ENCODE peak calls at places on chromosomes 5 and 9, in five cellular contexts. H, B, T, G and X are unnamed samples.

GRCh38 chr5:136061630-136062381 is 33.0 kb downstream of the TGFBI start:
- DNase-seq in H (no peak), B (no peak), T (no peak), G (no peak), X (no peak)

GRCh38 chr5:135398855-135399837 is at the start of gene MACROH2A1:
- DNase-seq in B (peak), G (peak), H (peak), T (peak), X (peak)

GRCh38 chr9:4315582-4316215 is 15.8 kb upstream of the GLIS3 start:
- DNase-seq in G (peak), T (peak), B (peak), H (peak), X (peak)

GRCh38 chr9:118395415-118395814 is 691.2 kb downstream of the TLR4 start:
- DNase-seq in T (no peak), H (no peak), B (no peak), G (no peak), X (no peak)

GRCh38 chr5:132496631-132497487 is 6.3 kb upstream of the IRF1 start:
- DNase-seq in G (peak), B (peak), H (peak), T (peak), X (peak)

GRCh38 chr9:108271646-108272349 is 584.0 kb downstream of the ACTL7B start:
- DNase-seq in B (no peak), G (peak), H (no peak), T (no peak), X (no peak)

GRCh38 chr9:124616961-124617360 is 109.8 kb upstream of the NR5A1 start:
- DNase-seq in H (no peak), G (no peak), T (no peak), B (no peak), X (no peak)

GRCh38 chr9:136629001-136629878 is 33.5 kb upstream of the EGFL7 start:
- DNase-seq in T (no peak), G (no peak), B (no peak), H (peak), X (no peak)

GRCh38 chr9:72995131-72996024 is 42.5 kb upstream of the ALDH1A1 start:
- DNase-seq in G (no peak), B (no peak), T (no peak), H (no peak), X (no peak)

GRCh38 chr5:40518511-40518917 is 161.2 kb upstream of the PTGER4 start:
- DNase-seq in G (peak), B (no peak), H (no peak), T (no peak), X (peak)

GRCh38 chr5:162323471-162323870 is 255.9 kb downstream of the GABRG2 start:
- DNase-seq in B (no peak), H (no peak), T (no peak), G (peak), X (no peak)

GRCh38 chr5:181248277-181248676 is 4.6 kb upstream of the RACK1 start:
- DNase-seq in H (no peak), B (no peak), T (no peak), G (no peak), X (no peak)

GRCh38 chr5:177462021-177462670 is 11.3 kb downstream of the DBN1 start:
- DNase-seq in G (no peak), T (peak), B (no peak), H (peak), X (peak)

GRCh38 chr9:124180557-124180956 is 77.2 kb upstream of the NEK6 start:
- DNase-seq in H (no peak), G (no peak), T (no peak), B (no peak), X (no peak)

GRCh38 chr5:36660397-36661049 is 54.1 kb downstream of the SLC1A3 start:
- DNase-seq in H (no peak), T (no peak), B (no peak), G (no peak), X (no peak)

GRCh38 chr9:133874061-133874638 is 118.0 kb downstream of the VAV2 start:
- DNase-seq in G (peak), H (no peak), B (no peak), T (no peak), X (no peak)

GRCh38 chr5:170269579-170269978 is 28.0 kb downstream of the LCP2 start:
- DNase-seq in H (no peak), T (no peak), B (no peak), G (peak), X (peak)

GRCh38 chr5:133332732-133333024 is 279.7 kb downstream of the FSTL4 start:
- DNase-seq in G (no peak), B (no peak), H (no peak), T (no peak), X (peak)

GRCh38 chr9:137294684-137295312 is 7.3 kb downstream of the NRARP start:
- DNase-seq in G (peak), B (no peak), H (peak), T (peak), X (no peak)

GRCh38 chr5:128541385-128541784 is 3.3 kb upstream of the FBN2 start:
- DNase-seq in B (no peak), H (no peak), T (no peak), G (no peak), X (no peak)

GRCh38 chr5:119282628-119283027 is 73.2 kb upstream of the TNFAIP8 start:
- DNase-seq in B (no peak), T (no peak), G (no peak), H (no peak), X (no peak)

GRCh38 chr9:114409842-114410241 is 22.1 kb upstream of the AKNA start:
- DNase-seq in H (no peak), B (no peak), T (no peak), G (no peak), X (no peak)

GRCh38 chr5:89703799-89704198 is 705.8 kb downstream of the CETN3 start:
- DNase-seq in T (peak), H (no peak), G (peak), B (no peak), X (no peak)

GRCh38 chr9:12980482-12980881 is 205.7 kb downstream of the LURAP1L start:
- DNase-seq in B (no peak), H (no peak), G (no peak), T (no peak), X (no peak)

GRCh38 chr9:120873512-120873911 is 3.5 kb downstream of the PHF19 start:
- DNase-seq in H (peak), T (no peak), B (no peak), G (peak), X (no peak)

GRCh38 chr9:5630038-5630507 is 1.2 kb downstream of the RIC1 start:
- DNase-seq in B (no peak), T (no peak), G (peak), H (no peak), X (no peak)

GRCh38 chr5:61591859-61592258 is 259.8 kb downstream of the ZSWIM6 start:
- DNase-seq in T (no peak), B (no peak), H (no peak), G (no peak), X (no peak)

GRCh38 chr5:132053483-132053882 is 7.0 kb upstream of the IL3 start:
- DNase-seq in T (no peak), H (peak), G (no peak), B (no peak), X (no peak)

GRCh38 chr5:137487600-137487999 is 11.5 kb downstream of the SPOCK1 start:
- DNase-seq in H (no peak), T (no peak), G (peak), B (no peak), X (no peak)

GRCh38 chr9:71758785-71759184 is 9.5 kb downstream of the CEMIP2 start:
- DNase-seq in G (peak), T (no peak), H (no peak), B (no peak), X (no peak)

GRCh38 chr5:96729156-96729555 is 67.0 kb downstream of the CAST start:
- DNase-seq in G (peak), B (no peak), H (no peak), T (no peak), X (no peak)
- TF ChIP-seq CTCF in G (peak), B (peak), H (peak), T (no peak), X (peak)

DNA sequence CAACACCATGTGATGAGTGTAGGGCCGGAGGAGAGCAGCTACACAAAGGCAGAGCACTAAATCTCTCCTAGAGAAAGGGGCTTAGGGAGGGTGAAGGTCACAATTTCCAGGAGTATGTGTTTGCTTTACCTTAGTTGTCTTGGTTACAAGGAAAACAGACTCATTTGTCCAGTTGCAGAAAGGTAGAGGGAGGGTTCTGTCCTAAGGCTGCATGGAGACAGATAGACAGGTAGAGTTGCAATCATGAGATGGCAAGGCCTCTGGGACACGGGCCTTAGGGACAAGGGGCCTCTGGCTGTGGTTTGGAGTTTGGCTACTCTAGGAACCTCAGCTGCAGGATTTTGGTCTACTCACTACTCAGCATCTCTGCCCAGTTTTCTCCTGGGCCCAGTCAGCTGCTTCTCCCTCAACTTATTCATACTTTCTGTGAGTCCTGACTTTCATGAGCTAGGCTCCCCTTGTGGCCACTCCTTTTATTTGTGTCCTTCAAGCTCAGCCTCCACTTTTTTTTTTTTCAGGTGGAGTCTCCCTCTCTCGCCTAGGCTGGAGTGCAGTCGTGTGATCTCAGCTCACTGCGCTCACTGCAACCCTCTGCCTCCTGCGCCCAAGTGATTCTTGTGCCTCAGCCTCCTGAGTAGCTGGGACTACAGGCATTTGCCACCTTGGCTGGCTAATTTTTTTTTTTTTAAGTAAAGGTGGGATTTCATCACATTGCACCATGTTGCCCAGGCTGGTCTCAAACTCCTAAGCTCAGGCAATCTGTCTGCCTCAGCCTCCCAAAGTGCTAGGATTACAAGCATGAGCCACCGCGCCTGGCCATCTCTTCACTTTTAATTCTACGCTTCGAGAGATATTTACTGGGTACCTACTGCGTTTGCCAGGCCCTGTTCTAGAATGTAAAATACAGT is 76.6 kb downstream of the PTPDC1 start:
- DNase-seq in G (no peak), T (no peak), H (no peak), B (no peak), X (no peak)
- TF ChIP-seq CTCF in G (peak), T (peak), H (no peak), B (no peak), X (no peak)

DNA sequence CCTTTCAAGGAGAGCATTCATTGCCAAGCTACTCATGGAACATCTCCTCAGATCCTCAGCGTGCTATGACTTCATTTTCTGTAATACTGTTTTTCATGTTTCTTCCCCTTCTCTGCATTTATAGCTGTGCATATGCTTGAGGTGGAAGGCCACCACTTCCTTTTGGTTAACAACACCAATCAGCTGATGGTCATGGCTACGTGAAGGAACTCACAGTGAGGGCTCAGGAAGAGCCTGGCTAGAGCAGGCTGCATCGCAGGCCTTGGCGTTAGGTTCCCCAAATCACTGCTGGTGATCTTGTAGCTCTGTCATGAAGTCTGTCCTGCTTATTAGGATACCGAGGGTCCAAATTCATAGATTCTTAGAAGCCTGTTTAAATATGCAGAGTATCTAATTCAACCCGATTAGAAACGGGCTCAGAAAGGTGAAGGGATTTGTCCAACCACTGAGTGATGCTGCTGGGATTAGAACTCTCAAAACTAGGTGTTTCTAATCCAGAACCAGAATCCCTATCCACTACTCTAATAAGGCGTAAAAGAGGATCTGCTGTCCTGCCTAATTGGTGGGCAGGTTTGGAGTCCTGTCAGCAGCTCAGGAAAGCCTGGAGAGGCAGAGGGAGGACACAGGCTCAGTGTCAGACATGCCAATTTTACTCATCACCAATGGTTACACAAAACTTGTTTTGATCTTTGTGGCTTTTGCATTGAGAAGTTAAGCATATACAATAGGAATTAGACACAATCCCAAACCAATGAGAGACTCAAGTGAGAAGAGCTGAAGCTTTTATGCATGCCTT is 7.5 kb downstream of the SYK start:
- DNase-seq in G (no peak), H (no peak), B (no peak), T (no peak), X (no peak)
- TF ChIP-seq CTCF in G (no peak), H (no peak), B (no peak), T (no peak), X (no peak)

GRCh38 chr9:34929506-34930102 is 28.5 kb upstream of the PHF24 start:
- DNase-seq in G (peak), B (peak), H (no peak), T (peak), X (peak)
- TF ChIP-seq CTCF in G (peak), B (peak), H (peak), T (peak), X (peak)

GRCh38 chr9:127505396-127506116 is 54.2 kb downstream of the LRSAM1 start:
- DNase-seq in H (no peak), G (peak), B (peak), T (peak), X (peak)
- TF ChIP-seq CTCF in H (peak), G (peak), B (peak), T (peak), X (no peak)

DNA sequence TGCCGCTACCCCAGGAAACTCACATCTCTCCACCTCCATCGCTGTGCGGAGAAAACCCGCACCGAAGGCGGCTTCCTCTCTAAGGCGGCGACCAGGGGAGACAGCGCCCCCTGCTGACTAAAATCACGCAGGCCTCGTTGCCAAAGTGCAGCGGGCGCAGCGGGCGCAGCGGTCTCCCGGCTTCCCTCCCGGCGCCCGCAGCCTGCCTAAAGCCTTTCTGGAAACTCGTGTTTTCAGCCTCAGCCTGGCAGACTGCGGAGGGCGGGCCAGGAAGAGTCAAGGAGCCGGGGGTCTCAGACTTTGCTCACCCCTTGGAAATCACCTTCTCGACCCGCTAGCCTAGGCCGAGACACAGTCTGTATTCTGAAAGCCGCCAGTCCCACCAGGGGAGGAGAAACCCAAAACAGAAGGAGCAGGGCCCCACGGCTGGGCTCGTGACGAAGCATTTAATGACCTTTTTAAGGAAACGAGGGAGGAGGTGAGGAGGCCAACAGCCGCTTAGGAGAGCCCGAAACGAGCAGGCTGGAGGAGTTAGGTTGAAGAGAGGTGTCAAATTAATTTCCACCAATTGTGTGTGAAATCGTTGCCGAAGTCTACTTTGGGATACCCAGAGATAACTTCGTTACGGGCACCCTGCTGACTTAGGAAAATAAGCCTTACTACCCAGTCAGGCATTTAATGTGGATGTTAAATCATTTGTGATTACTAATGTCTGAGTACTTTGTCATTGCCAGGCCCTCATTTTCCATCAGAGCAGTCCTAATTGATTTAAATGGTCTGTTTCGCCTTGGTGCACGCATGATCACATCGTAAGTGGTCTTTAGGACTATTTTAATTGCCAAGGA is 7.3 kb upstream of the FOXB2 start:
- DNase-seq in B (peak), G (peak), H (no peak), T (peak), X (peak)
- TF ChIP-seq CTCF in B (peak), G (peak), H (peak), T (peak), X (peak)

DNA sequence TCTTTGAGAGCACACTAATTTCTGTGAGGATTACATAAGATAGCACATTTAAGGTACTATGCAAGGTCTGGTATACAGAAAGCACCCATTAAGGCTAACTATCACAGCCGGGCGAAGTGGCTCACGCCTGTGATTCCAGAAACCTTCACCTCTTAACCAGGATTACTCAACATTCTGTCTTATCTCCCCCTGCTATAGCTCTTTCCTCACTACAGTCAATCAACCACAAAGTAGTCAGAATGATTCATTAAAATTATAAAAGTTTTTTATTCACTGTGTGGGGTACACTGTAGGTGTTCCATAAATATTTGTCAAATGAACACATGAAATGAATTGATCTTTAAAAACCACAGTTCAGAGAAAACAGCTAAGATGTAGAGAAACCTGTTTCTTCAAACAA is 48.7 kb downstream of the CHD1 start:
- DNase-seq in T (no peak), H (no peak), B (no peak), G (peak), X (peak)
- TF ChIP-seq CTCF in T (no peak), H (no peak), B (no peak), G (no peak), X (no peak)

DNA sequence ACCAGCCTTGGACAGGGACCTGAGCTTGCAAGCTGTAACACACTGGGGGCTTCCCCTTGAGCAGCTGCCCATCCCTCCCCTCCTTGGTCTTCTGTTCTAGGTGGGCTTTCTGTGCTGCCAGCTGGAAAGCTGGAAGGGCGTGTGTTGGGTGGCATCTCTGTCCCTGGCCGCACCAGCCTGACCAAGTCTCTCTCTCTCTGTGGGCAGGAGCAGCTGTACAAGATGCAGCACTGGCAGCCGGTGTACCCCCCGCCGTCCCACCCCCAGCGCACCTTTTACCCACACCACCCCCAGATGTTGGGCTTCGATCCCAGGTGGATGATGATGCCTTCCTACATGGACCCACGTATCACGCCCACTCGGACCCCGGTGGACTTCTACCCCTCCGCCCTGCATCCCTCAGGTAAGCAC is 32.1 kb upstream of the POMT1 start:
- DNase-seq in B (no peak), T (no peak), H (peak), G (no peak), X (no peak)
- TF ChIP-seq CTCF in B (no peak), T (no peak), H (no peak), G (no peak), X (no peak)

DNA sequence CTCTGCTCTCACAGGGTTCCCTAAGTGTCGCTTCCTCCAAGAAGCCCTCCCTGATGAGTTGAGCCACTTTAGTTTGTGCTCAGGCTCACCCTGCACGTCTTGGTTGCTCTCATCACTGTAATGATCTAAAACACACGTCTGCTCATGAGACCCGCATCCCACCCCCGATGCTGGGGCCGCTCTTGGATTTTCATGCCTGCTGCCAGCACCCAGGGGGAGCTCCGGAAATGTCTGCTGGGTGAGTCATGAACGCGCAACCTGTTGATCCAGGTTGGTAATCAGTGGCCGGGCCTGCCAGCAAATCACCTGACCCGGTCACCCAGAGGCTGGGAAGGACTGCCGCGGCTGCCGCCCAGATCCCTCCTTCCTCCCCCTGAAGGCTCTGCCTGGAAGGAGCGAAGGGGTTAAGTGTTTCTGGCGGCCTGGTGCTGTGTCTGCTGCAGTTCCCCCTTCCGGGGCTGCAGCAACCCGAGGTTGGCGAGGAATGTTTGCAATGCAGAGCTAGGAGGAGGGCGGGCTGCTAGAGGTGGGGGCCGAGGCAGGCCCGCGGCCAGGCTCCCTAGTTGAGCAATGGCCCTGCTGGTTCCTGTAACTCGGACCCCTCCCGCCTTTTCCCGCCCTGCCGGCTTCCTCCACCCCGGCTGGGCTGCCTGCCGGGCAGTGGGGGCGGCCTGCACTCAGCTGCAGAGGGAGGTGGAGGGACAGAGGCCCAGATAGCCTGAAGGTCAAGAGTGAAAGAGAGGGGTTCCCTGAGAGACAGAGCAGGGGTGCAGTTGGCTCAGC is 156.1 kb upstream of the IER5L start:
- DNase-seq in G (peak), T (peak), H (peak), B (no peak), X (peak)
- TF ChIP-seq CTCF in G (no peak), T (no peak), H (no peak), B (no peak), X (no peak)

GRCh38 chr5:42636425-42636824 is 120.2 kb upstream of the CCDC152 start:
- DNase-seq in B (no peak), T (no peak), G (peak), H (no peak), X (no peak)
- TF ChIP-seq CTCF in B (peak), T (peak), G (peak), H (no peak), X (no peak)